ENCODE peak calls at places on chromosomes 5 and 9, in five cellular contexts. One of them, this sample, is unnamed. For H3K9me3, the result is how much of the 10 kb centered on the place peaks cover.

GRCh38 chr9:19896161-19896560 is 107.3 kb upstream of the SLC24A2 start:
- DNase-seq in IMR-90: no peak
- DNase-seq in psoas muscle: no peak
- DNase-seq in lower lobe of right lung: no peak
- DNase-seq in heart right ventricle: no peak
- DNase-seq in this sample: no peak

GRCh38 chr5:37391591-37391990 is 12.5 kb downstream of the WDR70 start:
- DNase-seq in psoas muscle: no peak
- DNase-seq in lower lobe of right lung: no peak
- DNase-seq in IMR-90: no peak
- DNase-seq in heart right ventricle: no peak
- DNase-seq in this sample: no peak

GRCh38 chr5:121175986-121176385 is 675.7 kb upstream of the FTMT start:
- DNase-seq in lower lobe of right lung: no peak
- DNase-seq in heart right ventricle: no peak
- DNase-seq in psoas muscle: no peak
- DNase-seq in IMR-90: no peak
- DNase-seq in this sample: no peak

GRCh38 chr9:37732086-37732744 is 21.4 kb upstream of the TRMT10B start:
- DNase-seq in IMR-90: no peak
- DNase-seq in psoas muscle: no peak
- DNase-seq in heart right ventricle: no peak
- DNase-seq in lower lobe of right lung: no peak
- DNase-seq in this sample: no peak

GRCh38 chr5:177477701-177478477 is 4.5 kb upstream of the DBN1 start:
- DNase-seq in heart right ventricle: no peak
- DNase-seq in IMR-90: no peak
- DNase-seq in lower lobe of right lung: no peak
- DNase-seq in psoas muscle: no peak
- DNase-seq in this sample: no peak

GRCh38 chr9:130924448-130924788 is 14.6 kb downstream of the FIBCD1 start:
- DNase-seq in psoas muscle: no peak
- DNase-seq in lower lobe of right lung: no peak
- DNase-seq in heart right ventricle: no peak
- DNase-seq in IMR-90: no peak
- DNase-seq in this sample: no peak

GRCh38 chr5:431001-431710 is 11.8 kb upstream of the EXOC3 start:
- DNase-seq in heart right ventricle: no peak
- DNase-seq in IMR-90: peak
- DNase-seq in lower lobe of right lung: no peak
- DNase-seq in psoas muscle: peak
- DNase-seq in this sample: peak

GRCh38 chr9:131731237-131731995 is 8.5 kb downstream of the RAPGEF1 start:
- DNase-seq in lower lobe of right lung: no peak
- DNase-seq in psoas muscle: no peak
- DNase-seq in IMR-90: peak
- DNase-seq in heart right ventricle: no peak
- DNase-seq in this sample: no peak

GRCh38 chr5:127650649-127651048 is 1.8 kb downstream of the CTXN3 start:
- DNase-seq in heart right ventricle: no peak
- DNase-seq in lower lobe of right lung: no peak
- DNase-seq in psoas muscle: no peak
- DNase-seq in IMR-90: peak
- DNase-seq in this sample: no peak

GRCh38 chr9:79012561-79012960 is 559.2 kb upstream of the TLE4 start:
- DNase-seq in lower lobe of right lung: no peak
- DNase-seq in heart right ventricle: no peak
- DNase-seq in psoas muscle: no peak
- DNase-seq in IMR-90: peak
- DNase-seq in this sample: no peak

GRCh38 chr5:64811050-64811640 is 42.4 kb downstream of the CWC27 start:
- DNase-seq in psoas muscle: no peak
- DNase-seq in IMR-90: peak
- DNase-seq in lower lobe of right lung: no peak
- DNase-seq in heart right ventricle: peak
- DNase-seq in this sample: no peak

GRCh38 chr9:121604654-121605053 is 46.8 kb upstream of the DAB2IP start:
- DNase-seq in heart right ventricle: no peak
- DNase-seq in IMR-90: no peak
- DNase-seq in psoas muscle: peak
- DNase-seq in lower lobe of right lung: no peak
- DNase-seq in this sample: no peak

GRCh38 chr5:25458628-25459027 is 813.9 kb upstream of the CDH10 start:
- DNase-seq in heart right ventricle: no peak
- DNase-seq in psoas muscle: no peak
- DNase-seq in lower lobe of right lung: no peak
- DNase-seq in IMR-90: no peak
- DNase-seq in this sample: no peak

GRCh38 chr5:42547146-42547545 is 123.9 kb downstream of the GHR start:
- DNase-seq in heart right ventricle: no peak
- DNase-seq in psoas muscle: no peak
- DNase-seq in IMR-90: peak
- DNase-seq in lower lobe of right lung: no peak
- DNase-seq in this sample: no peak

GRCh38 chr9:133027134-133027533 is 3.7 kb upstream of the GTF3C5 start:
- DNase-seq in IMR-90: no peak
- DNase-seq in psoas muscle: no peak
- DNase-seq in heart right ventricle: no peak
- DNase-seq in lower lobe of right lung: no peak
- DNase-seq in this sample: no peak

GRCh38 chr5:50709471-50709870 is 43.0 kb downstream of the PARP8 start:
- DNase-seq in lower lobe of right lung: no peak
- DNase-seq in psoas muscle: no peak
- DNase-seq in heart right ventricle: no peak
- DNase-seq in IMR-90: peak
- DNase-seq in this sample: no peak

GRCh38 chr5:74634611-74635286 is 5.8 kb downstream of the ENC1 start:
- DNase-seq in heart right ventricle: no peak
- DNase-seq in lower lobe of right lung: no peak
- DNase-seq in psoas muscle: no peak
- DNase-seq in IMR-90: no peak
- DNase-seq in this sample: no peak

GRCh38 chr5:37932450-37932849 is 92.6 kb upstream of the GDNF start:
- DNase-seq in heart right ventricle: no peak
- DNase-seq in psoas muscle: no peak
- DNase-seq in lower lobe of right lung: no peak
- DNase-seq in IMR-90: no peak
- DNase-seq in this sample: no peak

GRCh38 chr9:73154760-73155159 is 3.1 kb downstream of the ANXA1 start:
- DNase-seq in lower lobe of right lung: no peak
- DNase-seq in psoas muscle: no peak
- DNase-seq in IMR-90: peak
- DNase-seq in heart right ventricle: no peak
- DNase-seq in this sample: no peak
- H3K4me3 ChIP-seq in lower lobe of right lung: peak
- H3K4me3 ChIP-seq in psoas muscle: peak
- H3K4me3 ChIP-seq in IMR-90: no peak
- H3K4me3 ChIP-seq in heart right ventricle: no peak
- H3K4me3 ChIP-seq in this sample: peak

DNA sequence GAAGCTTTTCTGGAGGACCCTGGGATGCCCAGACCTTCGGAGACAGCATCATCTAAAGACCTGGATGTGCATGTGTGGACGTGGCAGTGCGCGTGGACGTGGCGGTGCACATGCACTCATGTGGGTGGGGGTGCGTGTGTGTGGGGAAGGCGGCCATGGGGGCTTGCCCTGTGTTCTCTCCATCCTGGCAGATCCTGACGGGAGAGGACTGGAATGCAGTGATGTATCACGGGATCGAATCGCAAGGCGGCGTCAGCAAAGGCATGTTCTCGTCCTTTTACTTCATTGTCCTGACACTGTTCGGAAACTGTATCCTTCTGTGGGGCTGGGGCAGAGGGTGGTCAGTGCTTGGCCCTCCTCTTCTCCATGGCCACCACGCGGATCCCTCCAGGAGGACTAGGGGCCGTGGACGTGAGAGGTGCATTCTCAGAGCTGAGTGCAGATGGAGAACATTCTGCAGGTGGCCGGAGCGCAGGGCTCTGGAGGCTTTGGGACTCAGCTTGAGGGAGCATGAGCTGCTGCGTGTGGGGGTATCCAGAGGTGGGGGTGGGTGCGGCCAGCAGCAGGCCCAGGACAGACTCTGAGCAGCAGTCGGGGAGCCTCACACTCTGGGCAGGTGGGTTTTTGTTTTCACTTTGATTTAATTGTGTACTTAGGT is 129.1 kb downstream of the CACNA1B start:
- DNase-seq in lower lobe of right lung: peak
- DNase-seq in psoas muscle: peak
- DNase-seq in heart right ventricle: peak
- DNase-seq in IMR-90: no peak
- DNase-seq in this sample: no peak
- H3K9me3 ChIP-seq in lower lobe of right lung: under half
- H3K9me3 ChIP-seq in psoas muscle: under half
- H3K9me3 ChIP-seq in heart right ventricle: under half
- H3K9me3 ChIP-seq in IMR-90: under half
- H3K9me3 ChIP-seq in this sample: under half

DNA sequence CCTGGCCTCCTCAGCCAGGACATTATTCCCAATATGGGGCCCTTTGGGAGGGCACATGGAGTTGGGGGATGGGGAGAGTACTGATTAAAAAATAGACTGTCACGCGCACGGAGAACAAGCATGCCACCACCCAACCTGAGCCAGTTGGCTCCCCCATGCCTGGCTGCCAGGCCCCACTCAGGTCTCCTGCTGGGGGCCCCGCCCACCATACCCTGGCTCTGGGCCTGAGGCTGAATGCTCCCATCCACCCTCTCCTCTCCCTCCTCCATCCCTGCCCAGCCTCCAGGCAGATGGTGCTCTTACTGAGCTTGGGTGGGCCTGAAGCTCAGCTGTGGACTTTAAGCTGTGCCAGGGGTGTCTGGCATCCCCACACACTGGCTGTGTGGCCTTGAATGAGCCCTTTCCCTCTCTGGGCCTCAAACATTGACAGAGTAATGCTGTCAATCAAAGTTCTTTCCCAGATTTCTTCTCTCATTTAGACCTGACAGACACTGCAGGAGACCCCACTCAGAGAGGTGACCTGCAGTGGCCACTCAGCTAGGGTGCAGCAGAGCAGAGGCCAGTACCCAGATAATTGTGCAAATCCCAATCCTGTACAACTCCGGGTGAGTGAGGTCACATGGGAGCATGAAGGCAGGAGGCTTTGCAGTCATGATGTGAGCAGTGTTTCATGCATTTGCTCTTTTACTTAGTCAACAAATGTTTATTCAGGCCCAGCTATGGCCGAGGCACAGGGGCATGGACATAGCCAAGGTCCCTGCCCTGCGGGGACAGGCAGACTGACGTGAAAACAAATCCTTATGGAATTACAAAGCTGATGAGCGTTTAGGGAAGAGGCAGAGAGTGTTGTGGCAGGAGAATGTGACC is 9.8 kb upstream of the SYNPO start:
- DNase-seq in psoas muscle: peak
- DNase-seq in IMR-90: no peak
- DNase-seq in heart right ventricle: peak
- DNase-seq in lower lobe of right lung: no peak
- DNase-seq in this sample: no peak
- H3K27ac ChIP-seq in psoas muscle: peak
- H3K27ac ChIP-seq in IMR-90: no peak
- H3K27ac ChIP-seq in heart right ventricle: peak
- H3K27ac ChIP-seq in lower lobe of right lung: peak
- H3K27ac ChIP-seq in this sample: no peak

DNA sequence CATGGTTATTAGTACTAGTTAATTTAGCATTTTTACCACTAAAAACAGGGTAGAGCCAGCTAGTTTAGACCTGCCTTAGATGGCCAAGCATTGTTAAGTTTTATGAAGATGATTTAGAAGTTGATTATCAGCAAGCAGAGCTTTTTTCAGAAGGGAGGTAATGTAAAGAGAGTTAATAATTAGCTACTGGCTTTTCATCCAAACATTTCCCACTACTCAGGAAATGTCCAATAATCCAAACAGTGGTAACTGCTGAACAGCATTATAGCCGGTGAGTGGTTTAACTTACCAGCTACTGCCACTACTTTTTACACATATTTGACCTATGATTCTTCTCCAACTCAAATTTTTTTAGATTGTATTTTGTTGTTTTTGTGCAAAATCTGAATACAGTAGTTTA is 1.7 kb downstream of the ITGA1 start:
- DNase-seq in lower lobe of right lung: no peak
- DNase-seq in heart right ventricle: no peak
- DNase-seq in psoas muscle: no peak
- DNase-seq in IMR-90: no peak
- DNase-seq in this sample: no peak
- H3K4me3 ChIP-seq in lower lobe of right lung: peak
- H3K4me3 ChIP-seq in heart right ventricle: peak
- H3K4me3 ChIP-seq in psoas muscle: peak
- H3K4me3 ChIP-seq in IMR-90: peak
- H3K4me3 ChIP-seq in this sample: peak

GRCh38 chr5:141388661-141389060 is 1.2 kb downstream of the PCDHGB4 start:
- DNase-seq in heart right ventricle: no peak
- DNase-seq in lower lobe of right lung: no peak
- DNase-seq in IMR-90: no peak
- DNase-seq in psoas muscle: no peak
- DNase-seq in this sample: no peak

GRCh38 chr5:141384471-141385267 is 2.1 kb downstream of the PCDHGA7 start:
- DNase-seq in psoas muscle: no peak
- DNase-seq in heart right ventricle: no peak
- DNase-seq in lower lobe of right lung: no peak
- DNase-seq in IMR-90: no peak
- DNase-seq in this sample: no peak

GRCh38 chr5:141383345-141383744 is 803 bp downstream of the PCDHGA7 start:
- DNase-seq in psoas muscle: no peak
- DNase-seq in heart right ventricle: no peak
- DNase-seq in IMR-90: no peak
- DNase-seq in lower lobe of right lung: no peak
- DNase-seq in this sample: peak

GRCh38 chr5:141382469-141383294 is at the start of gene PCDHGA7:
- DNase-seq in lower lobe of right lung: no peak
- DNase-seq in heart right ventricle: no peak
- DNase-seq in psoas muscle: no peak
- DNase-seq in IMR-90: peak
- DNase-seq in this sample: no peak
- H3K9me3 ChIP-seq in lower lobe of right lung: half or more
- H3K9me3 ChIP-seq in heart right ventricle: under half
- H3K9me3 ChIP-seq in psoas muscle: under half
- H3K9me3 ChIP-seq in IMR-90: under half
- H3K9me3 ChIP-seq in this sample: under half

GRCh38 chr5:82635561-82636288 is 357.6 kb upstream of the RPS23 start:
- DNase-seq in psoas muscle: no peak
- DNase-seq in heart right ventricle: no peak
- DNase-seq in lower lobe of right lung: no peak
- DNase-seq in IMR-90: peak
- DNase-seq in this sample: no peak
- H3K27ac ChIP-seq in psoas muscle: no peak
- H3K27ac ChIP-seq in heart right ventricle: no peak
- H3K27ac ChIP-seq in lower lobe of right lung: no peak
- H3K27ac ChIP-seq in IMR-90: no peak
- H3K27ac ChIP-seq in this sample: no peak

DNA sequence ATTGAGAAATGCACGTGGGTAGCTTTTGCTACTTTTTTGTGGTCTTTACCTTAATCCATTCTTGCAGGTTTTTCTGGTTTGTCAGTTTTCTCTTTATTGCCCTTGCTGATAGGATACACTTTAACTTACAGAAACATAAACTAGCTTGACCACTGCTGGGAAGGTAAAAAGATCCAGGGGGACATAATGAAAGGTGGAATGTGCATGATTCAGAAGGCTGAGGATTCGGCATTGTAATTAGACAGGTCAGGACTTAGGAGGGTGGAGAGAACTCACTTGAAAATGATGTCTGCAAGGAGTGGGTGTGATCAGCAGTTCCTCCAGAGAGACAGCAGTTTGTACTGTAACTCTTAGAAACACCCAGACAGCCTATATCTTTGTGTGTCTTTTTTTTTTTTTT is 19.8 kb upstream of the TXNDC8 start:
- DNase-seq in lower lobe of right lung: no peak
- DNase-seq in psoas muscle: no peak
- DNase-seq in heart right ventricle: no peak
- DNase-seq in IMR-90: no peak
- DNase-seq in this sample: no peak
- H3K4me3 ChIP-seq in lower lobe of right lung: no peak
- H3K4me3 ChIP-seq in psoas muscle: no peak
- H3K4me3 ChIP-seq in heart right ventricle: no peak
- H3K4me3 ChIP-seq in IMR-90: no peak
- H3K4me3 ChIP-seq in this sample: no peak